ENCODE peak calls at places on chromosomes 7 and 10, in six cellular contexts. One of them, this sample, is unnamed.
A peak's percentile ranks its signal among the peaks of the same experiment; 100 is the strongest.

GRCh38 chr7:2138146-2138765 is 94.5 kb downstream of the MAD1L1 start:
- DNase-seq in psoas muscle: no peak
- DNase-seq in natural killer cell: peak; percentile 31
- DNase-seq in nephron progenitor cell: no peak
- DNase-seq in bronchial epithelial cell: no peak
- DNase-seq in uterus: no peak
- DNase-seq in this sample: peak; percentile 65

GRCh38 chr10:35379226-35380137 is 43.2 kb downstream of the CCNY start:
- DNase-seq in bronchial epithelial cell: peak; percentile 63
- DNase-seq in nephron progenitor cell: no peak
- DNase-seq in psoas muscle: peak; percentile 67
- DNase-seq in natural killer cell: no peak
- DNase-seq in uterus: no peak
- DNase-seq in this sample: peak; percentile 49

GRCh38 chr7:156473476-156474240 is 166.9 kb upstream of the RNF32 start:
- DNase-seq in natural killer cell: no peak
- DNase-seq in nephron progenitor cell: peak; percentile 53
- DNase-seq in bronchial epithelial cell: peak; percentile 32
- DNase-seq in psoas muscle: no peak
- DNase-seq in uterus: no peak
- DNase-seq in this sample: no peak

GRCh38 chr7:155997431-155998327 is 185.4 kb upstream of the SHH start:
- DNase-seq in psoas muscle: no peak
- DNase-seq in natural killer cell: no peak
- DNase-seq in nephron progenitor cell: no peak
- DNase-seq in uterus: no peak
- DNase-seq in bronchial epithelial cell: peak; percentile 4
- DNase-seq in this sample: no peak

GRCh38 chr10:580796-581195 is 108.7 kb downstream of the DIP2C start:
- DNase-seq in nephron progenitor cell: no peak
- DNase-seq in natural killer cell: no peak
- DNase-seq in uterus: peak; percentile 20
- DNase-seq in psoas muscle: no peak
- DNase-seq in bronchial epithelial cell: peak; percentile 63
- DNase-seq in this sample: no peak

GRCh38 chr7:69445549-69445948 is 152.7 kb upstream of the AUTS2 start:
- DNase-seq in psoas muscle: no peak
- DNase-seq in nephron progenitor cell: no peak
- DNase-seq in uterus: no peak
- DNase-seq in bronchial epithelial cell: no peak
- DNase-seq in natural killer cell: no peak
- DNase-seq in this sample: no peak

GRCh38 chr10:62166331-62167154 is 102.1 kb downstream of the RTKN2 start:
- DNase-seq in uterus: peak; percentile 40
- DNase-seq in natural killer cell: no peak
- DNase-seq in psoas muscle: no peak
- DNase-seq in bronchial epithelial cell: no peak
- DNase-seq in nephron progenitor cell: no peak
- DNase-seq in this sample: no peak

GRCh38 chr7:43454936-43455518 is 127.9 kb upstream of the STK17A start:
- DNase-seq in bronchial epithelial cell: peak; percentile 82
- DNase-seq in uterus: no peak
- DNase-seq in psoas muscle: no peak
- DNase-seq in nephron progenitor cell: no peak
- DNase-seq in natural killer cell: no peak
- DNase-seq in this sample: no peak

GRCh38 chr7:66894463-66895080 is 26.5 kb upstream of the TMEM248 start:
- DNase-seq in uterus: no peak
- DNase-seq in bronchial epithelial cell: peak; percentile 25
- DNase-seq in natural killer cell: no peak
- DNase-seq in nephron progenitor cell: peak; percentile 34
- DNase-seq in psoas muscle: no peak
- DNase-seq in this sample: no peak
- TF ChIP-seq CTCF in uterus: no peak
- TF ChIP-seq CTCF in bronchial epithelial cell: peak; percentile 2
- TF ChIP-seq CTCF in natural killer cell: no peak
- TF ChIP-seq CTCF in nephron progenitor cell: no peak
- TF ChIP-seq CTCF in psoas muscle: peak; percentile 22
- TF ChIP-seq CTCF in this sample: no peak

GRCh38 chr10:31770307-31770902 is 158.2 kb downstream of the ARHGAP12 start:
- DNase-seq in bronchial epithelial cell: no peak
- DNase-seq in psoas muscle: no peak
- DNase-seq in natural killer cell: peak; percentile 37
- DNase-seq in nephron progenitor cell: peak; percentile 45
- DNase-seq in uterus: no peak
- DNase-seq in this sample: no peak
- TF ChIP-seq CTCF in bronchial epithelial cell: peak; percentile 60
- TF ChIP-seq CTCF in psoas muscle: peak; percentile 63
- TF ChIP-seq CTCF in natural killer cell: peak; percentile 84
- TF ChIP-seq CTCF in nephron progenitor cell: peak; percentile 74
- TF ChIP-seq CTCF in uterus: peak; percentile 43
- TF ChIP-seq CTCF in this sample: peak; percentile 53

GRCh38 chr10:114259825-114260224 is 20.8 kb downstream of the VWA2 start:
- DNase-seq in nephron progenitor cell: no peak
- DNase-seq in bronchial epithelial cell: no peak
- DNase-seq in psoas muscle: peak; percentile 78
- DNase-seq in uterus: peak; percentile 72
- DNase-seq in natural killer cell: no peak
- DNase-seq in this sample: no peak

GRCh38 chr10:114261116-114261515 is 22.1 kb downstream of the VWA2 start:
- DNase-seq in uterus: no peak
- DNase-seq in psoas muscle: no peak
- DNase-seq in nephron progenitor cell: no peak
- DNase-seq in natural killer cell: no peak
- DNase-seq in bronchial epithelial cell: peak; percentile 54
- DNase-seq in this sample: no peak

GRCh38 chr10:114262478-114262877 is 23.4 kb downstream of the VWA2 start:
- DNase-seq in bronchial epithelial cell: no peak
- DNase-seq in nephron progenitor cell: no peak
- DNase-seq in natural killer cell: no peak
- DNase-seq in psoas muscle: no peak
- DNase-seq in uterus: no peak
- DNase-seq in this sample: no peak

GRCh38 chr10:114258274-114258840 is 19.3 kb downstream of the VWA2 start:
- DNase-seq in uterus: no peak
- DNase-seq in psoas muscle: no peak
- DNase-seq in bronchial epithelial cell: no peak
- DNase-seq in nephron progenitor cell: no peak
- DNase-seq in natural killer cell: no peak
- DNase-seq in this sample: no peak

DNA sequence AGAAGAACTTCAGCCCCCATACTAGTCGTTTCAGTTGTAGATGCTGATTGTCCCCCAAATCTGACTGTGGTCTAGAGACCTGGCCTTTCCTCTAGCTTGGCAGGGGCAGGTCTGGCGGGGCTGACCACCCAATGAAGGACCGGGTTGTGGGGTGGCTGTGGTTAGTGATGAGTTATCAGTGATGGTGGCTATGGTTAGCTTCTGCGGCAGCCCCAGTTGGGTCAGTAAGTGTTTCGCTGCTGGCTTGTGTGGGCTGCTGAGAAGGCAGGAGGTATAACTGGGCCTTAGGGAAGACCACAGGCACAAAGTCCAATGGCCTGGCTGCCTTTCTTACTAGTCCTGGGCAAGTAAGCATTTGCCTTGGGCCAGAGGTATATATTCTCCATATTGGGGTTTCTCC is 21.3 kb downstream of the VWA2 start:
- DNase-seq in nephron progenitor cell: no peak
- DNase-seq in bronchial epithelial cell: no peak
- DNase-seq in natural killer cell: no peak
- DNase-seq in psoas muscle: no peak
- DNase-seq in uterus: no peak
- DNase-seq in this sample: no peak
- TF ChIP-seq CTCF in nephron progenitor cell: no peak
- TF ChIP-seq CTCF in bronchial epithelial cell: no peak
- TF ChIP-seq CTCF in natural killer cell: no peak
- TF ChIP-seq CTCF in psoas muscle: no peak
- TF ChIP-seq CTCF in uterus: no peak
- TF ChIP-seq CTCF in this sample: no peak

GRCh38 chr10:131098416-131098952 is 213.0 kb downstream of the TCERG1L start:
- DNase-seq in natural killer cell: no peak
- DNase-seq in bronchial epithelial cell: no peak
- DNase-seq in nephron progenitor cell: no peak
- DNase-seq in uterus: no peak
- DNase-seq in psoas muscle: peak; percentile 19
- DNase-seq in this sample: no peak
- TF ChIP-seq CTCF in natural killer cell: no peak
- TF ChIP-seq CTCF in bronchial epithelial cell: no peak
- TF ChIP-seq CTCF in nephron progenitor cell: no peak
- TF ChIP-seq CTCF in uterus: no peak
- TF ChIP-seq CTCF in psoas muscle: no peak
- TF ChIP-seq CTCF in this sample: no peak

GRCh38 chr7:95919574-95919973 is 147.2 kb downstream of the DYNC1I1 start:
- DNase-seq in natural killer cell: no peak
- DNase-seq in bronchial epithelial cell: no peak
- DNase-seq in uterus: no peak
- DNase-seq in psoas muscle: no peak
- DNase-seq in nephron progenitor cell: no peak
- DNase-seq in this sample: no peak
- TF ChIP-seq CTCF in natural killer cell: no peak
- TF ChIP-seq CTCF in bronchial epithelial cell: no peak
- TF ChIP-seq CTCF in uterus: no peak
- TF ChIP-seq CTCF in psoas muscle: no peak
- TF ChIP-seq CTCF in nephron progenitor cell: no peak
- TF ChIP-seq CTCF in this sample: no peak

GRCh38 chr10:71303569-71303907 is 15.5 kb upstream of the SLC29A3 start:
- DNase-seq in bronchial epithelial cell: no peak
- DNase-seq in psoas muscle: peak; percentile 15
- DNase-seq in uterus: no peak
- DNase-seq in natural killer cell: no peak
- DNase-seq in nephron progenitor cell: no peak
- DNase-seq in this sample: no peak

GRCh38 chr10:71302451-71302850 is 16.6 kb upstream of the SLC29A3 start:
- DNase-seq in bronchial epithelial cell: no peak
- DNase-seq in uterus: no peak
- DNase-seq in nephron progenitor cell: no peak
- DNase-seq in psoas muscle: no peak
- DNase-seq in natural killer cell: no peak
- DNase-seq in this sample: no peak

GRCh38 chr10:71301371-71301916 is 17.6 kb upstream of the SLC29A3 start:
- DNase-seq in psoas muscle: no peak
- DNase-seq in natural killer cell: no peak
- DNase-seq in uterus: no peak
- DNase-seq in nephron progenitor cell: no peak
- DNase-seq in bronchial epithelial cell: no peak
- DNase-seq in this sample: no peak

GRCh38 chr10:71300555-71301370 is 18.3 kb upstream of the SLC29A3 start:
- DNase-seq in uterus: no peak
- DNase-seq in natural killer cell: no peak
- DNase-seq in bronchial epithelial cell: peak; percentile 74
- DNase-seq in psoas muscle: no peak
- DNase-seq in nephron progenitor cell: no peak
- DNase-seq in this sample: no peak

DNA sequence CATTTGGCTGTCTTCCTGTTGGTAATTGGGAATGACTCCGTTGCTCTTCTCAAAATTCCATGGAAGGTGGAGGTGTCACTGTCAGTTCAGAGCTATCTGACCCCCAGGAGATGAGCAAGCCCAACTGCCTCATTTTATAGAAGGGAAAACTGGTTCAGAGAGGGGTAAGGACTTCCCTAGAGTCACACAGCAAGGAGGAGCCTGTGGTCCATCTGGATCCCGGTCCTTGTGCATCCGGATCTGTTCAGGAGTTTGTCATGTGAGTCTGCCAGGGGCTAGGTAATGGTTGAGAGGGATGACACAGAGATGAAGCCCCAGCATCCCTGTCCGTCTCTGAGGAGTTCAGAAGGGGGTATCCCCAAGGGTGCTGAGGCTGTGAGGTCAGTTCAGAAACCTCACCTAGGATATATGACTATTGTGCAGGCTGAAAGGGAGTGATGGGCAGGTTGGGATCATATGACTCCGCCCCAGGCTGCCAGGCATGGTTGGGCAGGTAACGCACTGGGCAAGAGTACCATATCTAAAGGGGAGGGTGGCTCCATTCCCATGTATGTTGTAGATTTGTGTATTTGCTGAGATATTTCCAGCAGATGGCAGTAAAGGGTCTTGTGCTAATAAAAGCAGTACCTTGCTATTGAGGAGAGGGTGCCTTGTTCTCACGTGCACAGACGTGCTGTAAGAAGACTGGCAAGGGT is 16.0 kb upstream of the SLC29A3 start:
- DNase-seq in nephron progenitor cell: no peak
- DNase-seq in natural killer cell: no peak
- DNase-seq in psoas muscle: peak; percentile 18
- DNase-seq in uterus: no peak
- DNase-seq in bronchial epithelial cell: peak; percentile 72
- DNase-seq in this sample: no peak
- TF ChIP-seq CTCF in nephron progenitor cell: peak; percentile 47
- TF ChIP-seq CTCF in natural killer cell: peak; percentile 56
- TF ChIP-seq CTCF in psoas muscle: peak; percentile 32
- TF ChIP-seq CTCF in uterus: peak; percentile 52
- TF ChIP-seq CTCF in bronchial epithelial cell: peak; percentile 58
- TF ChIP-seq CTCF in this sample: no peak

DNA sequence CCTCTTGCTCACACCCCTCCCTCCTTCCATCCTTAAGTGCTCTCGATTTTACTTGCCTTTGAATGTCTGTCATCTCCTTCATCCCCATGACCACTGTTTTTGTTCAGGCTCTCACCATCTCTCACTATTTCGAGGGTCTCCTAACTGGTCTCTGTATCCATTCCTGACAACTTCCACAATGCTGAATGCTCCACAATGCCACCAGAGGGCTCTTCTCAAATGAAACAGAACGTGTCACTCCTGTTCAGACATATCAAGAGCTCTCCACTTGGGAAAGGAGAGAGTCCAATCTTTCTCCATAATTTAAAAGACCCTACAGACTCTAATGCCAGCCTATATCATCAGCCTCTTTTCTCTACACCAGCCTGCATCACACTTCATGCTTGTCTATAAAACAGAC is 9.0 kb upstream of the SLC13A1 start:
- DNase-seq in uterus: no peak
- DNase-seq in psoas muscle: no peak
- DNase-seq in nephron progenitor cell: no peak
- DNase-seq in bronchial epithelial cell: no peak
- DNase-seq in natural killer cell: no peak
- DNase-seq in this sample: no peak
- TF ChIP-seq CTCF in uterus: peak; percentile 13
- TF ChIP-seq CTCF in psoas muscle: no peak
- TF ChIP-seq CTCF in nephron progenitor cell: peak; percentile 31
- TF ChIP-seq CTCF in bronchial epithelial cell: peak; percentile 52
- TF ChIP-seq CTCF in natural killer cell: no peak
- TF ChIP-seq CTCF in this sample: no peak

GRCh38 chr7:100130608-100131453 is 4.1 kb downstream of the MBLAC1 start:
- DNase-seq in psoas muscle: peak; percentile 88
- DNase-seq in bronchial epithelial cell: peak; percentile 36
- DNase-seq in nephron progenitor cell: peak; percentile 95
- DNase-seq in natural killer cell: peak; percentile 84
- DNase-seq in uterus: peak; percentile 83
- DNase-seq in this sample: peak; percentile 75
- TF ChIP-seq CTCF in psoas muscle: peak; percentile 80
- TF ChIP-seq CTCF in bronchial epithelial cell: peak; percentile 81
- TF ChIP-seq CTCF in nephron progenitor cell: peak; percentile 90
- TF ChIP-seq CTCF in natural killer cell: peak; percentile 99
- TF ChIP-seq CTCF in uterus: peak; percentile 82
- TF ChIP-seq CTCF in this sample: peak; percentile 95